ENCODE peak calls at places on chromosomes 6 and 20, in eight cellular contexts. One of them, this sample, is unnamed.

GRCh38 chr6:112014483-112014882 is 39.4 kb upstream of the CCN6 start:
- DNase-seq in ascending aorta: no peak
- DNase-seq in MM.1S: no peak
- DNase-seq in stimulated activated CD4-positive, alpha-beta T cell treated with anti-CD3 and anti-CD28 coated beads, Interleukin-1b, Interleukin-23, amount 100 ng/mL, for 1 hour: no peak
- DNase-seq in activated T-helper 1 cell treated with anti-CD3 and anti-CD28 coated beads, Interleukin-2, amount 50 U/mL, for 16 hours: no peak
- DNase-seq in HCEC 1CT: peak
- DNase-seq in NCI-H1694: no peak
- DNase-seq in activated T-cell treated with anti-CD3 and anti-CD28 coated beads, Interleukin-2, amount 50 U/mL, for 72 hours: no peak
- DNase-seq in this sample: no peak

GRCh38 chr20:33842346-33842745 is 31.2 kb downstream of the CHMP4B start:
- DNase-seq in activated T-helper 1 cell treated with anti-CD3 and anti-CD28 coated beads, Interleukin-2, amount 50 U/mL, for 16 hours: no peak
- DNase-seq in MM.1S: no peak
- DNase-seq in NCI-H1694: no peak
- DNase-seq in activated T-cell treated with anti-CD3 and anti-CD28 coated beads, Interleukin-2, amount 50 U/mL, for 72 hours: no peak
- DNase-seq in HCEC 1CT: no peak
- DNase-seq in ascending aorta: no peak
- DNase-seq in stimulated activated CD4-positive, alpha-beta T cell treated with anti-CD3 and anti-CD28 coated beads, Interleukin-1b, Interleukin-23, amount 100 ng/mL, for 1 hour: no peak
- DNase-seq in this sample: no peak

GRCh38 chr6:151576658-151577057 is 82.8 kb downstream of the CCDC170 start:
- DNase-seq in HCEC 1CT: no peak
- DNase-seq in activated T-helper 1 cell treated with anti-CD3 and anti-CD28 coated beads, Interleukin-2, amount 50 U/mL, for 16 hours: no peak
- DNase-seq in activated T-cell treated with anti-CD3 and anti-CD28 coated beads, Interleukin-2, amount 50 U/mL, for 72 hours: no peak
- DNase-seq in ascending aorta: no peak
- DNase-seq in NCI-H1694: no peak
- DNase-seq in stimulated activated CD4-positive, alpha-beta T cell treated with anti-CD3 and anti-CD28 coated beads, Interleukin-1b, Interleukin-23, amount 100 ng/mL, for 1 hour: no peak
- DNase-seq in MM.1S: no peak
- DNase-seq in this sample: no peak

GRCh38 chr6:19749722-19750121 is 87.4 kb upstream of the ID4 start:
- DNase-seq in activated T-cell treated with anti-CD3 and anti-CD28 coated beads, Interleukin-2, amount 50 U/mL, for 72 hours: no peak
- DNase-seq in MM.1S: no peak
- DNase-seq in ascending aorta: no peak
- DNase-seq in HCEC 1CT: no peak
- DNase-seq in activated T-helper 1 cell treated with anti-CD3 and anti-CD28 coated beads, Interleukin-2, amount 50 U/mL, for 16 hours: no peak
- DNase-seq in stimulated activated CD4-positive, alpha-beta T cell treated with anti-CD3 and anti-CD28 coated beads, Interleukin-1b, Interleukin-23, amount 100 ng/mL, for 1 hour: no peak
- DNase-seq in NCI-H1694: no peak
- DNase-seq in this sample: no peak

GRCh38 chr6:157645201-157645795 is 177.7 kb upstream of the SNX9 start:
- DNase-seq in activated T-cell treated with anti-CD3 and anti-CD28 coated beads, Interleukin-2, amount 50 U/mL, for 72 hours: no peak
- DNase-seq in HCEC 1CT: no peak
- DNase-seq in stimulated activated CD4-positive, alpha-beta T cell treated with anti-CD3 and anti-CD28 coated beads, Interleukin-1b, Interleukin-23, amount 100 ng/mL, for 1 hour: no peak
- DNase-seq in NCI-H1694: peak
- DNase-seq in ascending aorta: no peak
- DNase-seq in MM.1S: no peak
- DNase-seq in activated T-helper 1 cell treated with anti-CD3 and anti-CD28 coated beads, Interleukin-2, amount 50 U/mL, for 16 hours: no peak
- DNase-seq in this sample: no peak

GRCh38 chr20:51463560-51463959 is 79.0 kb downstream of the NFATC2 start:
- DNase-seq in stimulated activated CD4-positive, alpha-beta T cell treated with anti-CD3 and anti-CD28 coated beads, Interleukin-1b, Interleukin-23, amount 100 ng/mL, for 1 hour: no peak
- DNase-seq in HCEC 1CT: no peak
- DNase-seq in activated T-cell treated with anti-CD3 and anti-CD28 coated beads, Interleukin-2, amount 50 U/mL, for 72 hours: no peak
- DNase-seq in activated T-helper 1 cell treated with anti-CD3 and anti-CD28 coated beads, Interleukin-2, amount 50 U/mL, for 16 hours: no peak
- DNase-seq in ascending aorta: no peak
- DNase-seq in MM.1S: no peak
- DNase-seq in NCI-H1694: no peak
- DNase-seq in this sample: no peak

GRCh38 chr6:2666906-2667575 is 83.7 kb downstream of the MYLK4 start:
- DNase-seq in MM.1S: no peak
- DNase-seq in ascending aorta: no peak
- DNase-seq in NCI-H1694: no peak
- DNase-seq in HCEC 1CT: no peak
- DNase-seq in activated T-helper 1 cell treated with anti-CD3 and anti-CD28 coated beads, Interleukin-2, amount 50 U/mL, for 16 hours: no peak
- DNase-seq in stimulated activated CD4-positive, alpha-beta T cell treated with anti-CD3 and anti-CD28 coated beads, Interleukin-1b, Interleukin-23, amount 100 ng/mL, for 1 hour: no peak
- DNase-seq in activated T-cell treated with anti-CD3 and anti-CD28 coated beads, Interleukin-2, amount 50 U/mL, for 72 hours: no peak
- DNase-seq in this sample: no peak

GRCh38 chr6:81340946-81341345 is 411.5 kb downstream of the TENT5A start:
- DNase-seq in activated T-helper 1 cell treated with anti-CD3 and anti-CD28 coated beads, Interleukin-2, amount 50 U/mL, for 16 hours: no peak
- DNase-seq in MM.1S: no peak
- DNase-seq in activated T-cell treated with anti-CD3 and anti-CD28 coated beads, Interleukin-2, amount 50 U/mL, for 72 hours: no peak
- DNase-seq in ascending aorta: no peak
- DNase-seq in HCEC 1CT: no peak
- DNase-seq in stimulated activated CD4-positive, alpha-beta T cell treated with anti-CD3 and anti-CD28 coated beads, Interleukin-1b, Interleukin-23, amount 100 ng/mL, for 1 hour: no peak
- DNase-seq in NCI-H1694: no peak
- DNase-seq in this sample: no peak

GRCh38 chr6:72869621-72870020 is 247.8 kb downstream of the KCNQ5 start:
- DNase-seq in HCEC 1CT: no peak
- DNase-seq in activated T-helper 1 cell treated with anti-CD3 and anti-CD28 coated beads, Interleukin-2, amount 50 U/mL, for 16 hours: no peak
- DNase-seq in ascending aorta: no peak
- DNase-seq in NCI-H1694: no peak
- DNase-seq in MM.1S: no peak
- DNase-seq in stimulated activated CD4-positive, alpha-beta T cell treated with anti-CD3 and anti-CD28 coated beads, Interleukin-1b, Interleukin-23, amount 100 ng/mL, for 1 hour: no peak
- DNase-seq in activated T-cell treated with anti-CD3 and anti-CD28 coated beads, Interleukin-2, amount 50 U/mL, for 72 hours: no peak
- DNase-seq in this sample: no peak

GRCh38 chr6:170007468-170008240 is 256.2 kb downstream of the ERMARD start:
- DNase-seq in MM.1S: no peak
- DNase-seq in NCI-H1694: no peak
- DNase-seq in stimulated activated CD4-positive, alpha-beta T cell treated with anti-CD3 and anti-CD28 coated beads, Interleukin-1b, Interleukin-23, amount 100 ng/mL, for 1 hour: no peak
- DNase-seq in activated T-cell treated with anti-CD3 and anti-CD28 coated beads, Interleukin-2, amount 50 U/mL, for 72 hours: no peak
- DNase-seq in HCEC 1CT: no peak
- DNase-seq in ascending aorta: no peak
- DNase-seq in activated T-helper 1 cell treated with anti-CD3 and anti-CD28 coated beads, Interleukin-2, amount 50 U/mL, for 16 hours: no peak
- DNase-seq in this sample: no peak

GRCh38 chr6:42727084-42727601 is 4.7 kb upstream of the PRPH2 start:
- DNase-seq in activated T-cell treated with anti-CD3 and anti-CD28 coated beads, Interleukin-2, amount 50 U/mL, for 72 hours: peak
- DNase-seq in stimulated activated CD4-positive, alpha-beta T cell treated with anti-CD3 and anti-CD28 coated beads, Interleukin-1b, Interleukin-23, amount 100 ng/mL, for 1 hour: no peak
- DNase-seq in activated T-helper 1 cell treated with anti-CD3 and anti-CD28 coated beads, Interleukin-2, amount 50 U/mL, for 16 hours: no peak
- DNase-seq in HCEC 1CT: peak
- DNase-seq in MM.1S: no peak
- DNase-seq in NCI-H1694: no peak
- DNase-seq in ascending aorta: no peak
- DNase-seq in this sample: no peak

GRCh38 chr6:26351544-26351953 is 13.4 kb upstream of the BTN3A2 start:
- DNase-seq in HCEC 1CT: peak
- DNase-seq in activated T-cell treated with anti-CD3 and anti-CD28 coated beads, Interleukin-2, amount 50 U/mL, for 72 hours: no peak
- DNase-seq in NCI-H1694: no peak
- DNase-seq in activated T-helper 1 cell treated with anti-CD3 and anti-CD28 coated beads, Interleukin-2, amount 50 U/mL, for 16 hours: no peak
- DNase-seq in MM.1S: no peak
- DNase-seq in stimulated activated CD4-positive, alpha-beta T cell treated with anti-CD3 and anti-CD28 coated beads, Interleukin-1b, Interleukin-23, amount 100 ng/mL, for 1 hour: no peak
- DNase-seq in ascending aorta: no peak
- DNase-seq in this sample: no peak

GRCh38 chr6:90478278-90478677 is 108.6 kb downstream of the MAP3K7 start:
- DNase-seq in activated T-helper 1 cell treated with anti-CD3 and anti-CD28 coated beads, Interleukin-2, amount 50 U/mL, for 16 hours: no peak
- DNase-seq in stimulated activated CD4-positive, alpha-beta T cell treated with anti-CD3 and anti-CD28 coated beads, Interleukin-1b, Interleukin-23, amount 100 ng/mL, for 1 hour: no peak
- DNase-seq in MM.1S: no peak
- DNase-seq in activated T-cell treated with anti-CD3 and anti-CD28 coated beads, Interleukin-2, amount 50 U/mL, for 72 hours: no peak
- DNase-seq in NCI-H1694: peak
- DNase-seq in HCEC 1CT: no peak
- DNase-seq in ascending aorta: no peak
- DNase-seq in this sample: no peak